ENCODE peak calls at places on chromosomes 2 and 18, in seven cellular contexts. D is naive thymus-derived CD4-positive, alpha-beta T cell; K is aorta; G is heart right ventricle; B is cardiac muscle cell; W is PC-3; A is left lung. P is an unnamed sample. For H3K4me1, the result is how much of the 10 kb centered on the place peaks cover.

GRCh38 chr2:71224457-71224856 is 2.4 kb downstream of the PAIP2B start:
- DNase-seq in D (no peak), K (no peak), G (no peak), B (no peak), W (no peak), A (no peak), P (no peak)

GRCh38 chr2:218066946-218067515 is 2.0 kb upstream of the RUFY4 start:
- DNase-seq in D (no peak), K (peak), G (no peak), B (no peak), W (no peak), A (no peak), P (no peak)

GRCh38 chr18:37065221-37065620 is 236.3 kb downstream of the KIAA1328 start:
- DNase-seq in D (no peak), K (no peak), G (no peak), B (no peak), W (no peak), A (no peak), P (no peak)

GRCh38 chr2:174748948-174749347 is 15.3 kb downstream of the CHRNA1 start:
- DNase-seq in D (peak), K (no peak), G (peak), B (peak), W (peak), A (peak), P (no peak)

GRCh38 chr2:23385748-23386421 is 906 bp downstream of the KLHL29 start:
- DNase-seq in D (peak), K (no peak), G (no peak), B (no peak), W (no peak), A (no peak), P (no peak)

GRCh38 chr2:152718047-152718908 is at the start of gene ARL6IP6:
- DNase-seq in D (peak), K (peak), G (peak), B (peak), W (peak), A (peak), P (peak)

GRCh38 chr2:232501794-232502499 is 14.3 kb upstream of the ECEL1 start:
- DNase-seq in D (no peak), K (no peak), G (no peak), B (no peak), W (no peak), A (no peak), P (no peak)

GRCh38 chr2:237156857-237157550 is 71.3 kb downstream of the COPS8 start:
- DNase-seq in D (no peak), K (peak), G (no peak), B (no peak), W (no peak), A (no peak), P (no peak)

DNA sequence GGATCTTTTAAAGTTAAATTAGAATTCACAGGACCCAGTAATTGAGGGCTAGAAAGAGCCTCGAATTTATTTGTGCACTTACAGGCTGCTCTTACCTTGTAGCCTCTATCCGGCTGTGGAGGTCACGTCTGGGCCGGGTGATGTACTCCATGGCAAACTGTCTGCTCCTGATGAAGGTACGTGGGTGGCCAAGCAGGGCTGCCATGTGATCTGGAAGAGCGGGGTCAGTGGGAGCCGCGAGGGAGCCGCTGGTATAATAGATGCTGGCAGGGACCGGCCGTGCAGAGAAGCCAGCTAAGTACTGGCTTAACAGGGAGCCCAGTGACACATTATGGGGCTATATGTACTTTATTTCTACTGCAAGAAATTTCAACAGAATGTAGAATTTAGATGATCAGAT is 59.2 kb downstream of the ADI1 start:
- DNase-seq in D (no peak), K (peak), G (no peak), B (no peak), W (no peak), A (peak), P (peak)
- H3K4me1 ChIP-seq in D (under half), K (under half), G (under half), B (under half), W (under half), A (under half), P (under half)

GRCh38 chr18:50428531-50429206 is 53.8 kb downstream of the SKA1 start:
- DNase-seq in D (no peak), K (no peak), G (no peak), B (peak), W (no peak), A (no peak), P (no peak)
- H3K27ac ChIP-seq in D (no peak), K (no peak), G (no peak), B (peak), W (no peak), A (no peak), P (no peak)

GRCh38 chr2:44934521-44934961 is 7.0 kb upstream of the SIX3 start:
- DNase-seq in D (no peak), K (no peak), G (no peak), B (no peak), W (no peak), A (no peak), P (peak)
- H3K4me3 ChIP-seq in D (no peak), K (no peak), G (peak), B (no peak), W (peak), A (no peak), P (peak)

GRCh38 chr2:215746507-215747243 is 266.7 kb downstream of the MREG start:
- DNase-seq in D (no peak), K (no peak), G (no peak), B (no peak), W (no peak), A (no peak), P (no peak)
- H3K4me1 ChIP-seq in D (under half), K (under half), G (under half), B (under half), W (under half), A (under half), P (under half)

DNA sequence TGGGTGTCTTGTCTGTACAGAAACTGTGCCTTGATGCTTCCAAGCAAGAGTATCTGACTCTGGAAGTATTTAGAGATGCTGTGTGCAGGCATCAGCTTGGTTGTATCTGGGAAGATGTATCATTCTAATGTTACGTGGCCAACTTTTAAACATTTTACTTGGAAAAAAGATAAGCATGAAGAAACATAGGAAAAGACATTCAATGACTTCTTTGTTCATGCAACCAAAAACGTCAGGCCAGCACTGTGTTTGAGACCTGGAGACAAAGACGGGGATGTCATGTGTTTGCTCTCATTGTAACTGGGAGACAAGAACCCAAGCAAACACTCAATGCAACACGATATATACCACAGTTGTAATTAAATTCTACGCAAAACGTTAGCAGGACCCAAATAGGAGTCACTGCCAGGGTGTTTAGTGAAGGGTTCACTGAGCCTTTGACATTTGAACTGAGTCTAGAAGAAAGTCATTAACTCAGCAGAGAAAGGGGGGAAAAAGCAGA is 8.9 kb upstream of the SESTD1 start:
- DNase-seq in D (no peak), K (no peak), G (no peak), B (peak), W (no peak), A (no peak), P (no peak)
- H3K27ac ChIP-seq in D (no peak), K (peak), G (peak), B (no peak), W (peak), A (peak), P (no peak)

GRCh38 chr2:198316852-198317395 is 512.5 kb downstream of the PLCL1 start:
- DNase-seq in D (no peak), K (no peak), G (no peak), B (no peak), W (no peak), A (no peak), P (no peak)
- H3K4me3 ChIP-seq in D (no peak), K (no peak), G (no peak), B (no peak), W (no peak), A (no peak), P (no peak)

GRCh38 chr2:128319773-128320608 is 1.3 kb upstream of the HS6ST1 start:
- DNase-seq in D (no peak), K (no peak), G (no peak), B (no peak), W (no peak), A (no peak), P (peak)
- H3K4me1 ChIP-seq in D (under half), K (under half), G (under half), B (under half), W (under half), A (under half), P (under half)

GRCh38 chr2:172438741-172439508 is 11.5 kb downstream of the ITGA6 start:
- DNase-seq in D (no peak), K (no peak), G (no peak), B (peak), W (peak), A (no peak), P (peak)
- H3K27ac ChIP-seq in D (peak), K (no peak), G (peak), B (no peak), W (peak), A (peak), P (peak)